ENCODE peak calls at places on chromosomes 1 and 21, in seven cellular contexts. K, O, S, D, T, L and M are unnamed samples.

GRCh38 chr1:917466-918091 is 6.1 kb upstream of the SAMD11 start:
- DNase-seq in S (no peak), K (no peak), D (no peak), T (no peak), L (no peak), O (no peak), M (no peak)

GRCh38 chr1:155481761-155482160 is 80.8 kb downstream of the ASH1L start:
- DNase-seq in K (no peak), L (no peak), D (no peak), T (no peak), S (no peak), O (no peak), M (no peak)

GRCh38 chr1:113938192-113938591 is 9.1 kb downstream of the HIPK1 start:
- DNase-seq in K (no peak), D (no peak), T (no peak), S (no peak), L (no peak), O (no peak), M (no peak)

GRCh38 chr21:44304846-44305245 is 5.0 kb downstream of the PFKL start:
- DNase-seq in K (no peak), T (no peak), S (peak; percentile 78), O (peak; percentile 8), D (peak; percentile 25), L (peak; percentile 79), M (peak; percentile 24)

GRCh38 chr1:91685994-91686393 is 185.3 kb downstream of the CDC7 start:
- DNase-seq in S (no peak), O (no peak), L (peak; percentile 61), K (no peak), T (no peak), D (no peak), M (no peak)

GRCh38 chr1:75901371-75901770 is 30.8 kb downstream of the ASB17 start:
- DNase-seq in K (no peak), L (no peak), O (no peak), T (no peak), S (no peak), D (no peak), M (no peak)

GRCh38 chr21:33384851-33385331 is 18.3 kb upstream of the IFNGR2 start:
- DNase-seq in T (no peak), O (no peak), D (peak; percentile 54), S (no peak), L (no peak), K (no peak), M (no peak)

GRCh38 chr1:212173572-212173971 is 111.6 kb upstream of the PPP2R5A start:
- DNase-seq in L (no peak), D (no peak), T (no peak), O (no peak), S (no peak), K (no peak), M (no peak)

GRCh38 chr1:60874703-60875102 is 207.7 kb upstream of the NFIA start:
- DNase-seq in O (peak; percentile 15), K (no peak), L (peak; percentile 80), D (no peak), S (no peak), T (peak; percentile 8), M (no peak)